ENCODE peak calls at places on chromosomes 5 and 9, in nine cellular contexts. I is ELR; Y is activated naive CD4-positive, alpha-beta T cell treated with Interleukin-2 at 50 U/mL for 16 hours; U is NCI-H510A treated with DMSO at 0.1 percent for 48 hours; X is cardiac fibroblast; Q is left colon; R is activated gamma-delta T cell treated with anti-CD3 and anti-CD28 coated beads, Interleukin-2, amount 50 U/mL, for 16 hours; N is stimulated activated effector memory CD8-positive, alpha-beta T cell treated with anti-CD3 and anti-CD28 coated beads, Interleukin-12 subunit alpha, Interleukin-12 subunit beta, amount 100 ng/mL, for 72 hours; D is A172. G is an unnamed sample.

GRCh38 chr5:165834922-165835321 is 2329.5 kb downstream of the MAT2B start:
- DNase-seq in U (no peak), I (no peak), Q (no peak), R (no peak), Y (no peak), X (no peak), D (no peak), N (no peak), G (no peak)

GRCh38 chr9:91192379-91192775 is 169.3 kb downstream of the AUH start:
- DNase-seq in Y (peak), I (no peak), R (no peak), N (no peak), U (peak), Q (no peak), X (no peak), D (peak), G (no peak)

GRCh38 chr5:6634327-6634713 is 1.1 kb downstream of the SRD5A1 start:
- DNase-seq in N (no peak), R (no peak), I (peak), X (no peak), Y (no peak), Q (no peak), U (no peak), D (no peak), G (no peak)

GRCh38 chr5:31867219-31867618 is 228.3 kb downstream of the PDZD2 start:
- DNase-seq in R (no peak), Q (no peak), D (no peak), N (no peak), Y (no peak), I (no peak), X (no peak), U (no peak), G (no peak)

GRCh38 chr5:1973391-1974013 is 90.8 kb upstream of the IRX4 start:
- DNase-seq in R (no peak), N (no peak), D (peak), I (no peak), X (no peak), U (no peak), Q (no peak), Y (no peak), G (no peak)

GRCh38 chr9:121596515-121596914 is 54.9 kb upstream of the DAB2IP start:
- DNase-seq in N (no peak), U (no peak), I (peak), X (peak), Q (no peak), D (no peak), R (no peak), Y (no peak), G (no peak)

GRCh38 chr9:38707885-38708640 is 11.9 kb downstream of the FAM240B start:
- DNase-seq in R (no peak), D (peak), I (no peak), X (no peak), Y (no peak), U (peak), N (no peak), Q (no peak), G (peak)

GRCh38 chr9:35718726-35719511 is 13.1 kb downstream of the TLN1 start:
- DNase-seq in I (peak), D (no peak), X (no peak), Q (no peak), N (no peak), Y (no peak), R (no peak), U (no peak), G (no peak)

GRCh38 chr5:60382761-60383160 is 317.2 kb downstream of the DEPDC1B start:
- DNase-seq in Q (no peak), R (no peak), Y (no peak), U (peak), I (peak), N (no peak), D (peak), X (peak), G (no peak)

GRCh38 chr5:32583582-32584232 is 1.6 kb upstream of the SUB1 start:
- DNase-seq in I (no peak), Q (no peak), D (no peak), N (no peak), U (no peak), R (no peak), Y (peak), X (no peak), G (no peak)

GRCh38 chr9:36748322-36748899 is 175.7 kb downstream of the MELK start:
- DNase-seq in Y (peak), U (no peak), D (peak), X (peak), N (peak), R (no peak), Q (no peak), I (peak), G (no peak)

GRCh38 chr5:111781200-111781599 is 24.2 kb upstream of the NREP start:
- DNase-seq in U (no peak), I (no peak), N (no peak), R (no peak), Y (no peak), Q (peak), D (no peak), X (peak), G (no peak)

GRCh38 chr5:86482008-86482407 is 135.7 kb upstream of the COX7C start:
- DNase-seq in R (no peak), I (no peak), X (no peak), Y (no peak), D (no peak), N (no peak), U (no peak), Q (no peak), G (no peak)

GRCh38 chr9:129310666-129311350 is 132.7 kb upstream of the IER5L start:
- DNase-seq in Q (no peak), I (no peak), Y (no peak), X (no peak), N (no peak), R (no peak), U (no peak), D (no peak), G (no peak)

GRCh38 chr5:141349917-141350619 is at the start of gene PCDHGB1:
- DNase-seq in Q (no peak), I (peak), R (no peak), Y (peak), D (peak), X (peak), N (no peak), U (no peak), G (no peak)

GRCh38 chr9:118170032-118170955 is 466.1 kb downstream of the TLR4 start:
- DNase-seq in X (peak), U (peak), D (peak), Y (no peak), Q (no peak), R (no peak), N (no peak), I (peak), G (peak)

GRCh38 chr5:172853355-172853975 is 19.4 kb downstream of the ERGIC1 start:
- DNase-seq in D (no peak), R (no peak), U (no peak), N (no peak), X (peak), Y (no peak), Q (no peak), I (no peak), G (no peak)

GRCh38 chr5:522899-523657 is 1.2 kb downstream of the SLC9A3 start:
- DNase-seq in Y (no peak), R (no peak), X (no peak), D (no peak), Q (no peak), I (peak), U (peak), N (no peak), G (no peak)

GRCh38 chr5:158543539-158544387 is 556.0 kb downstream of the EBF1 start:
- DNase-seq in Y (no peak), Q (no peak), X (peak), U (no peak), R (no peak), I (no peak), N (no peak), D (no peak), G (no peak)

GRCh38 chr9:83231039-83231438 is 168.1 kb upstream of the RASEF start:
- DNase-seq in U (no peak), R (no peak), I (no peak), X (peak), D (no peak), Y (no peak), N (no peak), Q (no peak), G (no peak)

GRCh38 chr9:2181794-2182193 is 166.6 kb downstream of the SMARCA2 start:
- DNase-seq in R (no peak), D (peak), X (peak), I (peak), U (no peak), N (no peak), Y (peak), Q (no peak), G (peak)

GRCh38 chr9:110081395-110081794 is 126.6 kb downstream of the C9orf152 start:
- DNase-seq in X (peak), U (no peak), N (no peak), Q (no peak), R (no peak), D (peak), I (no peak), Y (no peak), G (no peak)

GRCh38 chr5:22593592-22593991 is 259.6 kb downstream of the CDH12 start:
- DNase-seq in N (no peak), D (no peak), U (no peak), Y (no peak), X (no peak), Q (no peak), R (no peak), I (no peak), G (no peak)